ENCODE peak calls at places on chromosomes 13 and 19, in nine cellular contexts. G is AG09319; E is activated CD8-positive, alpha-beta T cell treated with anti-CD3 and anti-CD28 coated beads, Interleukin-2, amount 10 ng/mL, durations not matched to agents 7 days and 5 days; Z is fibroblast of pulmonary artery; O is AML-193; R is iPS DF 19.7; X is activated T-cell treated with anti-CD3 and anti-CD28 coated beads, Interleukin-2, amount 50 U/mL, for 24 hours; K is T follicular helper cell; A is left lung. M is an unnamed sample.

GRCh38 chr13:23488442-23488841 is 54.9 kb upstream of the SACS start:
- DNase-seq in K (no peak), A (no peak), X (no peak), Z (peak), E (no peak), R (no peak), G (no peak), O (no peak), M (peak)

GRCh38 chr13:96899946-96900345 is 94.3 kb downstream of the OXGR1 start:
- DNase-seq in R (no peak), K (no peak), Z (no peak), G (no peak), O (no peak), E (no peak), X (no peak), A (no peak), M (no peak)

GRCh38 chr19:18045307-18046013 is 37.5 kb downstream of the ARRDC2 start:
- DNase-seq in E (no peak), R (no peak), A (no peak), G (no peak), O (no peak), X (no peak), K (no peak), Z (no peak), M (no peak)

GRCh38 chr13:41696163-41697003 is 239.0 kb downstream of the RGCC start:
- DNase-seq in R (peak), K (no peak), E (no peak), G (peak), Z (peak), O (no peak), A (no peak), X (no peak), M (peak)

GRCh38 chr19:3981736-3982681 is 3.3 kb downstream of the EEF2 start:
- DNase-seq in K (no peak), A (no peak), E (no peak), G (no peak), O (no peak), R (no peak), X (no peak), Z (no peak), M (no peak)

GRCh38 chr19:55541091-55541490 is 4.2 kb upstream of the SBK2 start:
- DNase-seq in X (no peak), O (no peak), G (no peak), K (no peak), Z (no peak), A (no peak), E (no peak), R (no peak), M (no peak)

GRCh38 chr19:14405758-14406644 is 13.1 kb downstream of the DDX39A start:
- DNase-seq in X (peak), R (peak), Z (peak), K (peak), O (peak), G (peak), A (peak), E (peak), M (peak)

GRCh38 chr19:46218160-46218559 is 11.4 kb upstream of the IGFL1 start:
- DNase-seq in Z (peak), G (no peak), R (peak), X (peak), O (no peak), E (peak), K (no peak), A (no peak), M (no peak)